ENCODE peak calls at places on chromosomes 12 and 14, in six cellular contexts. One of them, this sample, is unnamed.

GRCh38 chr12:113194971-113195391 is 9.5 kb downstream of the RITA1 start:
- DNase-seq in activated naive CD4-positive, alpha-beta T cell: no peak
- DNase-seq in NCI-H1092: no peak
- DNase-seq in stimulated activated CD4-positive, alpha-beta T cell treated with anti-CD3 and anti-CD28 coated beads, Interleukin-1b, Interleukin-23, amount 100 ng/mL, for 24 hours: no peak
- DNase-seq in NCI-H1694 treated with DMSO at 0.1 percent for 48 hours: no peak
- DNase-seq in memory B cell: no peak
- DNase-seq in this sample: no peak

GRCh38 chr14:105413542-105413886 is 6.1 kb upstream of the MTA1 start:
- DNase-seq in activated naive CD4-positive, alpha-beta T cell: no peak
- DNase-seq in NCI-H1092: no peak
- DNase-seq in stimulated activated CD4-positive, alpha-beta T cell treated with anti-CD3 and anti-CD28 coated beads, Interleukin-1b, Interleukin-23, amount 100 ng/mL, for 24 hours: no peak
- DNase-seq in NCI-H1694 treated with DMSO at 0.1 percent for 48 hours: no peak
- DNase-seq in memory B cell: no peak
- DNase-seq in this sample: no peak

GRCh38 chr12:46470975-46471374 is 98.4 kb upstream of the SLC38A2 start:
- DNase-seq in activated naive CD4-positive, alpha-beta T cell: no peak
- DNase-seq in NCI-H1092: no peak
- DNase-seq in stimulated activated CD4-positive, alpha-beta T cell treated with anti-CD3 and anti-CD28 coated beads, Interleukin-1b, Interleukin-23, amount 100 ng/mL, for 24 hours: no peak
- DNase-seq in NCI-H1694 treated with DMSO at 0.1 percent for 48 hours: no peak
- DNase-seq in memory B cell: no peak
- DNase-seq in this sample: no peak

GRCh38 chr12:67415473-67415872 is 146.3 kb downstream of the CAND1 start:
- DNase-seq in activated naive CD4-positive, alpha-beta T cell: no peak
- DNase-seq in NCI-H1092: peak
- DNase-seq in stimulated activated CD4-positive, alpha-beta T cell treated with anti-CD3 and anti-CD28 coated beads, Interleukin-1b, Interleukin-23, amount 100 ng/mL, for 24 hours: no peak
- DNase-seq in NCI-H1694 treated with DMSO at 0.1 percent for 48 hours: peak
- DNase-seq in memory B cell: no peak
- DNase-seq in this sample: no peak

GRCh38 chr12:132887513-132888341 is at the start of gene CHFR:
- DNase-seq in activated naive CD4-positive, alpha-beta T cell: peak
- DNase-seq in NCI-H1092: peak
- DNase-seq in stimulated activated CD4-positive, alpha-beta T cell treated with anti-CD3 and anti-CD28 coated beads, Interleukin-1b, Interleukin-23, amount 100 ng/mL, for 24 hours: peak
- DNase-seq in NCI-H1694 treated with DMSO at 0.1 percent for 48 hours: peak
- DNase-seq in memory B cell: peak
- DNase-seq in this sample: peak

GRCh38 chr12:100435948-100436347 is 37.7 kb upstream of the NR1H4 start:
- DNase-seq in activated naive CD4-positive, alpha-beta T cell: no peak
- DNase-seq in NCI-H1092: no peak
- DNase-seq in stimulated activated CD4-positive, alpha-beta T cell treated with anti-CD3 and anti-CD28 coated beads, Interleukin-1b, Interleukin-23, amount 100 ng/mL, for 24 hours: no peak
- DNase-seq in NCI-H1694 treated with DMSO at 0.1 percent for 48 hours: no peak
- DNase-seq in memory B cell: no peak
- DNase-seq in this sample: no peak

GRCh38 chr14:30550335-30550734 is 8.6 kb upstream of the G2E3 start:
- DNase-seq in activated naive CD4-positive, alpha-beta T cell: no peak
- DNase-seq in NCI-H1092: no peak
- DNase-seq in stimulated activated CD4-positive, alpha-beta T cell treated with anti-CD3 and anti-CD28 coated beads, Interleukin-1b, Interleukin-23, amount 100 ng/mL, for 24 hours: no peak
- DNase-seq in NCI-H1694 treated with DMSO at 0.1 percent for 48 hours: no peak
- DNase-seq in memory B cell: no peak
- DNase-seq in this sample: no peak

GRCh38 chr12:120500577-120500976 is 4.7 kb downstream of the DYNLL1 start:
- DNase-seq in activated naive CD4-positive, alpha-beta T cell: no peak
- DNase-seq in NCI-H1092: no peak
- DNase-seq in stimulated activated CD4-positive, alpha-beta T cell treated with anti-CD3 and anti-CD28 coated beads, Interleukin-1b, Interleukin-23, amount 100 ng/mL, for 24 hours: no peak
- DNase-seq in NCI-H1694 treated with DMSO at 0.1 percent for 48 hours: no peak
- DNase-seq in memory B cell: no peak
- DNase-seq in this sample: no peak

GRCh38 chr12:107207931-107208515 is 114.7 kb upstream of the CRY1 start:
- DNase-seq in activated naive CD4-positive, alpha-beta T cell: no peak
- DNase-seq in NCI-H1092: no peak
- DNase-seq in stimulated activated CD4-positive, alpha-beta T cell treated with anti-CD3 and anti-CD28 coated beads, Interleukin-1b, Interleukin-23, amount 100 ng/mL, for 24 hours: no peak
- DNase-seq in NCI-H1694 treated with DMSO at 0.1 percent for 48 hours: no peak
- DNase-seq in memory B cell: no peak
- DNase-seq in this sample: no peak

GRCh38 chr12:47940773-47941474 is 22.5 kb upstream of the TMEM106C start:
- DNase-seq in activated naive CD4-positive, alpha-beta T cell: no peak
- DNase-seq in NCI-H1092: no peak
- DNase-seq in stimulated activated CD4-positive, alpha-beta T cell treated with anti-CD3 and anti-CD28 coated beads, Interleukin-1b, Interleukin-23, amount 100 ng/mL, for 24 hours: no peak
- DNase-seq in NCI-H1694 treated with DMSO at 0.1 percent for 48 hours: no peak
- DNase-seq in memory B cell: no peak
- DNase-seq in this sample: no peak